ENCODE peak calls at places on chromosomes 6 and 20, in ten cellular contexts. Y is body of pancreas; F is CD8-positive, alpha-beta T cell; B is stomach; D is CD4-positive, alpha-beta memory T cell; N is endodermal cell; Q is tibial artery; X is heart left ventricle; A is ovary; G is left ventricle myocardium inferior. H is an unnamed sample.

GRCh38 chr6:162715601-162716000 is 12.0 kb downstream of the PRKN start:
- DNase-seq in N (no peak), F (no peak), Q (no peak), G (no peak), A (no peak), D (no peak), X (no peak), Y (no peak), B (no peak), H (no peak)

GRCh38 chr6:16494781-16495180 is 256.4 kb downstream of the GMPR start:
- DNase-seq in F (no peak), Q (no peak), G (no peak), X (no peak), A (no peak), N (peak), B (no peak), D (no peak), Y (no peak), H (no peak)

GRCh38 chr6:90445533-90446108 is 141.3 kb downstream of the MAP3K7 start:
- DNase-seq in X (no peak), Q (no peak), A (no peak), G (no peak), B (no peak), Y (no peak), N (no peak), D (no peak), F (no peak), H (no peak)

GRCh38 chr20:33709398-33709797 is 10.7 kb downstream of the PXMP4 start:
- DNase-seq in X (no peak), G (no peak), D (no peak), B (no peak), N (no peak), F (no peak), A (no peak), Q (no peak), Y (no peak), H (no peak)

GRCh38 chr20:33568378-33569289 is 78.7 kb downstream of the CBFA2T2 start:
- DNase-seq in D (no peak), A (peak), N (peak), Q (no peak), Y (peak), F (no peak), B (no peak), X (peak), G (peak), H (peak)

GRCh38 chr6:161750677-161751076 is 476.8 kb upstream of the AGPAT4 start:
- DNase-seq in A (no peak), N (no peak), F (no peak), Q (no peak), X (no peak), B (no peak), Y (no peak), G (no peak), D (no peak), H (no peak)

GRCh38 chr6:13979284-13980171 is 54.8 kb downstream of the RNF182 start:
- DNase-seq in F (no peak), A (no peak), B (no peak), Y (no peak), G (no peak), Q (no peak), D (no peak), X (no peak), N (no peak), H (no peak)

GRCh38 chr6:52984247-52984646 is 10.8 kb downstream of the GSTA4 start:
- DNase-seq in N (no peak), A (no peak), F (no peak), B (no peak), Q (no peak), G (no peak), Y (no peak), X (no peak), D (peak), H (no peak)

GRCh38 chr6:170542031-170542719 is 10.9 kb downstream of the PSMB1 start:
- DNase-seq in F (no peak), Q (no peak), A (no peak), N (no peak), G (no peak), B (no peak), D (no peak), X (no peak), Y (no peak), H (no peak)

GRCh38 chr6:53161481-53162009 is 12.9 kb upstream of the GCM1 start:
- DNase-seq in Y (no peak), N (no peak), Q (no peak), D (no peak), A (no peak), G (no peak), F (no peak), B (no peak), X (no peak), H (no peak)

GRCh38 chr20:48733296-48733790 is 94.5 kb downstream of the PREX1 start:
- DNase-seq in Q (no peak), F (no peak), G (no peak), N (no peak), A (no peak), X (no peak), D (no peak), Y (no peak), B (no peak), H (no peak)

GRCh38 chr6:18022398-18023231 is 35.2 kb upstream of the KIF13A start:
- DNase-seq in N (peak), X (no peak), B (no peak), F (no peak), D (no peak), G (no peak), Q (no peak), Y (no peak), A (no peak), H (no peak)

GRCh38 chr20:13681248-13682125 is 42.8 kb upstream of the TASP1 start:
- DNase-seq in N (no peak), G (no peak), X (no peak), D (no peak), Y (peak), B (no peak), F (no peak), Q (no peak), A (no peak), H (no peak)

GRCh38 chr6:71197770-71198169 is 90.8 kb upstream of the OGFRL1 start:
- DNase-seq in F (no peak), A (no peak), Y (no peak), D (no peak), G (no peak), Q (no peak), B (no peak), X (no peak), N (no peak), H (no peak)

GRCh38 chr6:46781478-46782378 is 11.5 kb upstream of the MEP1A start:
- DNase-seq in X (peak), G (no peak), N (peak), D (no peak), A (no peak), Y (peak), Q (peak), F (no peak), B (peak), H (no peak)

GRCh38 chr6:131657630-131658111 is 20.6 kb downstream of the ENPP3 start:
- DNase-seq in G (no peak), Q (no peak), B (no peak), A (no peak), F (no peak), Y (no peak), X (no peak), D (no peak), N (no peak), H (no peak)

GRCh38 chr20:23246682-23247664 is 103.6 kb upstream of the NXT1 start:
- DNase-seq in Y (peak), A (peak), G (peak), N (no peak), X (peak), F (no peak), D (no peak), B (no peak), Q (peak), H (peak)

GRCh38 chr20:30506100-30506499 is 751.4 kb upstream of the DEFB115 start:
- DNase-seq in N (no peak), X (no peak), G (no peak), Q (no peak), D (no peak), A (no peak), F (no peak), Y (no peak), B (no peak), H (no peak)

GRCh38 chr6:142846459-142846831 is 98.5 kb downstream of the HIVEP2 start:
- DNase-seq in N (no peak), Y (no peak), Q (no peak), A (no peak), G (no peak), B (no peak), D (no peak), X (no peak), F (no peak), H (no peak)

GRCh38 chr6:132683543-132683942 is 24.6 kb upstream of the TAAR1 start:
- DNase-seq in F (no peak), X (no peak), B (no peak), D (no peak), Y (no peak), G (no peak), A (no peak), N (no peak), Q (no peak), H (no peak)

GRCh38 chr6:12844284-12845223 is 128.0 kb downstream of the PHACTR1 start:
- DNase-seq in G (no peak), B (no peak), A (no peak), X (no peak), D (no peak), Q (no peak), N (no peak), Y (no peak), F (no peak), H (no peak)

GRCh38 chr6:170085475-170086401 is 205.1 kb downstream of the DLL1 start:
- DNase-seq in B (peak), G (peak), X (no peak), N (peak), Y (no peak), F (no peak), Q (peak), A (no peak), D (no peak), H (peak)

GRCh38 chr20:61733891-61734732 is 331.6 kb downstream of the TAF4 start:
- DNase-seq in Q (no peak), B (no peak), X (no peak), N (no peak), A (no peak), G (no peak), F (no peak), D (no peak), Y (no peak), H (no peak)

GRCh38 chr6:17865243-17865642 is 122.2 kb downstream of the KIF13A start:
- DNase-seq in N (no peak), D (no peak), F (no peak), A (no peak), X (no peak), Y (peak), G (peak), B (no peak), Q (no peak), H (no peak)

GRCh38 chr6:90080876-90081464 is 186.7 kb downstream of the GJA10 start:
- DNase-seq in B (no peak), N (no peak), Y (no peak), G (no peak), D (peak), X (no peak), A (no peak), F (peak), Q (no peak), H (no peak)

GRCh38 chr20:2767768-2768631 is 32.4 kb downstream of the CPXM1 start:
- DNase-seq in G (peak), Q (peak), A (no peak), N (peak), D (no peak), Y (peak), X (no peak), F (no peak), B (peak), H (peak)

GRCh38 chr20:2773812-2774211 is 26.6 kb downstream of the CPXM1 start:
- DNase-seq in N (no peak), B (no peak), G (no peak), Q (no peak), A (no peak), Y (no peak), D (no peak), F (no peak), X (no peak), H (no peak)

GRCh38 chr20:2771631-2772080 is 28.8 kb downstream of the CPXM1 start:
- DNase-seq in B (no peak), A (no peak), D (no peak), Y (no peak), Q (no peak), F (no peak), N (peak), X (no peak), G (no peak), H (no peak)

GRCh38 chr20:2763186-2763585 is 37.2 kb downstream of the CPXM1 start:
- DNase-seq in Y (no peak), B (peak), G (no peak), N (peak), Q (no peak), X (no peak), F (no peak), A (no peak), D (no peak), H (no peak)

GRCh38 chr20:2768632-2769015 is 31.8 kb downstream of the CPXM1 start:
- DNase-seq in A (no peak), N (no peak), Q (no peak), G (no peak), F (no peak), X (no peak), D (no peak), Y (no peak), B (no peak), H (no peak)
- H3K27ac ChIP-seq in A (no peak), N (no peak), Q (no peak), G (no peak), F (no peak), X (no peak), D (no peak), Y (peak), B (peak), H (no peak)

DNA sequence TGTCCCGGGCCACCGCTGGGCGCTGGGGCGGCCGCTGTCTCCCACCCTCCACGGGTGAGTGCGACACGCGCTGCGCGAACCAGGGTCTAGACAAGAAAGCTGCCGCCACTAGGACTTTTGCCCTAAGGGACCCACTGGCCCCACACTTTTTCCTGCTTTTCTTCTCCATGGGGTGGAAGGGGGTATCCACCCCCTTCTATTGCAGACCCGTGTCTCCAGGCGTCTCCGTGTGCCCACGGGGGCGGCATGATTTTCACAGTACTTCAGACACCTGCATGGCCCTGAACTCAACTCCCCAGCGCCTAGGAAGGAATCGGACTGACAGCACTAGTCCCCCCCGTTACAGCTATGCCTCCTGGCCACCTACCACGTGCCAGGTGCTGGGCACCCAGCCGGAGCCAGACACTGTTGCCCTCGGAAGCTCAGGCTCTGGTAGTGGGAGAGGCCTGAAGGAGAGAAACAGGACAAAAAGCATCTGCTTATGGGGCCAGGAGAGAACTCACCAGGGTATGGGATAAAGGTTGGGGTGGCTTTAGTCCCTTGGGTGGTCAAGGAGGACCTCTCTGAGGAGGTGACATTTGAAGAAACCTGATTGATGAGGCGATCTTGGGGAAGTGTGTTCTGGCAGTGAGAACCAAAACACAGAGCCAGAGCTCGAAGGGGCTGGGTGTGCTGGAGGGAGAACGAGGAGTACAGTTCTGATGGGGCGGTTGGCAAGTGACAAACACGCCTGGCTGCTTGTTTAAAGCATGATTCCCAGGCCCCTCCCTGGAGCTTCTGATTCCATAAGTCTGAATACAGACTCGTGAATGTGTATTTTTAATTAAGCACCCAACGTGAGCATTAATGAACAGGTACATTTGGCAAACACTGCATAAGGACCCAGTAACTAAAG is 622 bp upstream of the NFATC2 start:
- DNase-seq in Y (no peak), G (no peak), A (no peak), B (no peak), D (no peak), Q (no peak), F (no peak), X (no peak), N (no peak), H (no peak)
- H3K4me3 ChIP-seq in Y (no peak), G (peak), A (peak), B (peak), D (no peak), Q (peak), F (peak), X (peak), N (peak), H (peak)

GRCh38 chr6:125020385-125020784 is 58.1 kb downstream of the RNF217 start:
- DNase-seq in G (no peak), N (no peak), D (no peak), X (no peak), B (no peak), Y (no peak), A (no peak), F (no peak), Q (no peak), H (no peak)

GRCh38 chr6:125018136-125018535 is 55.9 kb downstream of the RNF217 start:
- DNase-seq in Q (no peak), X (no peak), G (no peak), Y (no peak), F (no peak), D (no peak), A (no peak), N (no peak), B (no peak), H (no peak)

GRCh38 chr6:125022391-125022989 is 60.3 kb downstream of the RNF217 start:
- DNase-seq in B (no peak), G (no peak), Y (no peak), F (no peak), N (no peak), D (no peak), Q (no peak), A (no peak), X (no peak), H (no peak)

GRCh38 chr6:125019873-125020272 is 57.6 kb downstream of the RNF217 start:
- DNase-seq in B (no peak), Y (peak), X (no peak), D (no peak), Q (no peak), A (no peak), G (no peak), F (no peak), N (peak), H (no peak)

DNA sequence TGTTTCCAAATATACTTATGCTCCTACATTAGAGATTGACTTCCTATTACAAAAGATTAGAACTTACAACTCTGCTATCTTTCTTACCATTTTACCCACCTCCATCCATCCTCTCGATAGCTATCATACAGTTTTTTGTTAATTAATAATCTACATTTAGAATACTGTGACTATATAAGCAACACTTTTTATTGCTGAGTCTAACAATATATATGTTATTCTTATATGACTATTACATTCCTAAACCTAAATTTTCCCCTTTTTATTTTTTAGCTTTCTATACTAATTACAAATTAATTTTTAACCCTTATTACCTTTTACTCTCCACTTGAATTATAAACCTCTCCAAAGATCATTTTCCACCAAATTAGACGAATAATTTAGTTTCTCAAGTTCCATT is 57.0 kb downstream of the RNF217 start:
- DNase-seq in A (no peak), Q (no peak), D (no peak), F (no peak), Y (no peak), X (no peak), B (no peak), N (no peak), G (no peak), H (no peak)
- H3K27ac ChIP-seq in A (no peak), Q (no peak), D (no peak), F (no peak), Y (peak), X (no peak), B (no peak), N (no peak), G (no peak), H (no peak)

GRCh38 chr6:25136879-25137278 is 142.3 kb upstream of the CARMIL1 start:
- DNase-seq in A (no peak), F (no peak), D (no peak), Q (peak), Y (no peak), B (no peak), G (no peak), N (no peak), X (peak), H (no peak)
- H3K4me3 ChIP-seq in A (peak), F (peak), D (peak), Q (peak), Y (no peak), B (peak), G (peak), N (no peak), X (peak), H (peak)

GRCh38 chr20:63196756-63197470 is 19.0 kb downstream of the YTHDF1 start:
- DNase-seq in F (no peak), X (no peak), D (no peak), G (no peak), Q (no peak), Y (no peak), B (no peak), A (peak), N (no peak), H (no peak)
- H3K27ac ChIP-seq in F (no peak), X (no peak), D (no peak), G (no peak), Q (no peak), Y (no peak), B (no peak), A (no peak), N (no peak), H (no peak)

DNA sequence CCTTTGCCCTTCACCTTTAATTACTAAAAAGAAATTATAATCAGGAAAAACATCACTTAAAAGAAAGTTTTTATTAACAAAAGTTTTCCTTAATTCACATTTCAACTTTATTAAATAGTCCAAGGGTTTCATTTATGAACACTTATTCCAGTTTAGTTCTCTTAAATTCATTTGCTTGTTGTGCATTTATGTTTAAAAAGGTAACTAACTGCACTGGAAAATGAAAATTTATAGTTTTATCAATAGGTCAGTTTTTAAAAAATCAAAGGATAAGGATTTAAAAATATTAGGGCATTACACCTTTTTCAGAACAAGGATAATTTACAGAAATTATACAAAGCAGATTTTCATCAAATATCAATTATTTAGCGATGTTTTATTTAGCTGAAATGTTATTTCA is 958 bp upstream of the ATP5F1E start:
- DNase-seq in B (no peak), F (no peak), X (no peak), Y (no peak), D (no peak), A (no peak), Q (no peak), N (no peak), G (no peak), H (no peak)
- H3K4me3 ChIP-seq in B (peak), F (peak), X (peak), Y (no peak), D (no peak), A (peak), Q (peak), N (peak), G (peak), H (peak)

GRCh38 chr6:106156863-106157262 is 70.7 kb downstream of the PRDM1 start:
- DNase-seq in Q (no peak), G (no peak), D (no peak), X (no peak), N (no peak), Y (no peak), F (no peak), B (no peak), A (no peak), H (no peak)
- H3K27ac ChIP-seq in Q (no peak), G (no peak), D (no peak), X (no peak), N (no peak), Y (no peak), F (no peak), B (no peak), A (no peak), H (no peak)